ENCODE peak calls at places on chromosomes 3 and 15, in ten cellular contexts. One of them, this sample, is unnamed.

GRCh38 chr15:69403611-69404010 is 10.5 kb upstream of the KIF23 start:
- DNase-seq in gastrocnemius medialis: no peak
- DNase-seq in effector memory CD4-positive, alpha-beta T cell: no peak
- DNase-seq in tibial nerve: no peak
- DNase-seq in cardiac muscle cell: peak; percentile 86
- DNase-seq in SJSA1: no peak
- DNase-seq in right atrium auricular region: no peak
- DNase-seq in heart left ventricle: no peak
- DNase-seq in endodermal cell: no peak
- DNase-seq in astrocyte: peak; percentile 92
- DNase-seq in this sample: no peak

GRCh38 chr3:64685800-64686445 is 1.9 kb downstream of the ADAMTS9 start:
- DNase-seq in gastrocnemius medialis: peak; percentile 92
- DNase-seq in effector memory CD4-positive, alpha-beta T cell: no peak
- DNase-seq in tibial nerve: peak; percentile 89
- DNase-seq in cardiac muscle cell: peak; percentile 98
- DNase-seq in SJSA1: peak; percentile 90
- DNase-seq in right atrium auricular region: peak; percentile 88
- DNase-seq in heart left ventricle: peak; percentile 95
- DNase-seq in endodermal cell: peak; percentile 96
- DNase-seq in astrocyte: peak; percentile 91
- DNase-seq in this sample: no peak

GRCh38 chr3:64216706-64217105 is 8.6 kb downstream of the PRICKLE2 start:
- DNase-seq in gastrocnemius medialis: no peak
- DNase-seq in effector memory CD4-positive, alpha-beta T cell: no peak
- DNase-seq in tibial nerve: no peak
- DNase-seq in cardiac muscle cell: peak; percentile 61
- DNase-seq in SJSA1: no peak
- DNase-seq in right atrium auricular region: no peak
- DNase-seq in heart left ventricle: no peak
- DNase-seq in endodermal cell: no peak
- DNase-seq in astrocyte: peak; percentile 58
- DNase-seq in this sample: no peak

GRCh38 chr3:10189557-10190374 is 25.0 kb downstream of the IRAK2 start:
- DNase-seq in gastrocnemius medialis: peak; percentile 93
- DNase-seq in effector memory CD4-positive, alpha-beta T cell: no peak
- DNase-seq in tibial nerve: peak; percentile 76
- DNase-seq in cardiac muscle cell: peak; percentile 84
- DNase-seq in SJSA1: no peak
- DNase-seq in right atrium auricular region: peak; percentile 91
- DNase-seq in heart left ventricle: peak; percentile 92
- DNase-seq in endodermal cell: no peak
- DNase-seq in astrocyte: peak; percentile 27
- DNase-seq in this sample: no peak

GRCh38 chr3:56894912-56895431 is 93.2 kb upstream of the ARHGEF3 start:
- DNase-seq in gastrocnemius medialis: no peak
- DNase-seq in effector memory CD4-positive, alpha-beta T cell: no peak
- DNase-seq in tibial nerve: no peak
- DNase-seq in cardiac muscle cell: peak; percentile 80
- DNase-seq in SJSA1: no peak
- DNase-seq in right atrium auricular region: no peak
- DNase-seq in heart left ventricle: no peak
- DNase-seq in endodermal cell: no peak
- DNase-seq in astrocyte: peak; percentile 85
- DNase-seq in this sample: no peak

GRCh38 chr3:48469046-48469915 is 22.7 kb downstream of the ATRIP start:
- DNase-seq in gastrocnemius medialis: no peak
- DNase-seq in effector memory CD4-positive, alpha-beta T cell: no peak
- DNase-seq in tibial nerve: no peak
- DNase-seq in cardiac muscle cell: no peak
- DNase-seq in SJSA1: no peak
- DNase-seq in right atrium auricular region: no peak
- DNase-seq in heart left ventricle: no peak
- DNase-seq in endodermal cell: peak; percentile 46
- DNase-seq in astrocyte: no peak
- DNase-seq in this sample: no peak

GRCh38 chr3:44914936-44915335 is 40.5 kb downstream of the TGM4 start:
- DNase-seq in gastrocnemius medialis: no peak
- DNase-seq in effector memory CD4-positive, alpha-beta T cell: no peak
- DNase-seq in tibial nerve: no peak
- DNase-seq in cardiac muscle cell: no peak
- DNase-seq in SJSA1: no peak
- DNase-seq in right atrium auricular region: no peak
- DNase-seq in heart left ventricle: no peak
- DNase-seq in endodermal cell: peak; percentile 71
- DNase-seq in astrocyte: no peak
- DNase-seq in this sample: no peak

GRCh38 chr3:127053026-127053425 is 70.1 kb downstream of the PLXNA1 start:
- DNase-seq in gastrocnemius medialis: no peak
- DNase-seq in effector memory CD4-positive, alpha-beta T cell: no peak
- DNase-seq in tibial nerve: no peak
- DNase-seq in cardiac muscle cell: no peak
- DNase-seq in SJSA1: no peak
- DNase-seq in right atrium auricular region: no peak
- DNase-seq in heart left ventricle: peak; percentile 29
- DNase-seq in endodermal cell: no peak
- DNase-seq in astrocyte: no peak
- DNase-seq in this sample: no peak

GRCh38 chr3:177037241-177037640 is 160.0 kb downstream of the TBL1XR1 start:
- DNase-seq in gastrocnemius medialis: no peak
- DNase-seq in effector memory CD4-positive, alpha-beta T cell: no peak
- DNase-seq in tibial nerve: no peak
- DNase-seq in cardiac muscle cell: peak; percentile 40
- DNase-seq in SJSA1: no peak
- DNase-seq in right atrium auricular region: no peak
- DNase-seq in heart left ventricle: no peak
- DNase-seq in endodermal cell: no peak
- DNase-seq in astrocyte: peak; percentile 35
- DNase-seq in this sample: no peak

GRCh38 chr3:177041730-177042551 is 155.3 kb downstream of the TBL1XR1 start:
- DNase-seq in gastrocnemius medialis: no peak
- DNase-seq in effector memory CD4-positive, alpha-beta T cell: no peak
- DNase-seq in tibial nerve: no peak
- DNase-seq in cardiac muscle cell: no peak
- DNase-seq in SJSA1: no peak
- DNase-seq in right atrium auricular region: no peak
- DNase-seq in heart left ventricle: no peak
- DNase-seq in endodermal cell: no peak
- DNase-seq in astrocyte: no peak
- DNase-seq in this sample: no peak

GRCh38 chr3:177035678-177036077 is 161.6 kb downstream of the TBL1XR1 start:
- DNase-seq in gastrocnemius medialis: no peak
- DNase-seq in effector memory CD4-positive, alpha-beta T cell: no peak
- DNase-seq in tibial nerve: no peak
- DNase-seq in cardiac muscle cell: no peak
- DNase-seq in SJSA1: no peak
- DNase-seq in right atrium auricular region: no peak
- DNase-seq in heart left ventricle: no peak
- DNase-seq in endodermal cell: no peak
- DNase-seq in astrocyte: no peak
- DNase-seq in this sample: no peak

GRCh38 chr3:177039875-177040274 is 157.4 kb downstream of the TBL1XR1 start:
- DNase-seq in gastrocnemius medialis: no peak
- DNase-seq in effector memory CD4-positive, alpha-beta T cell: no peak
- DNase-seq in tibial nerve: no peak
- DNase-seq in cardiac muscle cell: no peak
- DNase-seq in SJSA1: no peak
- DNase-seq in right atrium auricular region: no peak
- DNase-seq in heart left ventricle: no peak
- DNase-seq in endodermal cell: no peak
- DNase-seq in astrocyte: no peak
- DNase-seq in this sample: no peak

DNA sequence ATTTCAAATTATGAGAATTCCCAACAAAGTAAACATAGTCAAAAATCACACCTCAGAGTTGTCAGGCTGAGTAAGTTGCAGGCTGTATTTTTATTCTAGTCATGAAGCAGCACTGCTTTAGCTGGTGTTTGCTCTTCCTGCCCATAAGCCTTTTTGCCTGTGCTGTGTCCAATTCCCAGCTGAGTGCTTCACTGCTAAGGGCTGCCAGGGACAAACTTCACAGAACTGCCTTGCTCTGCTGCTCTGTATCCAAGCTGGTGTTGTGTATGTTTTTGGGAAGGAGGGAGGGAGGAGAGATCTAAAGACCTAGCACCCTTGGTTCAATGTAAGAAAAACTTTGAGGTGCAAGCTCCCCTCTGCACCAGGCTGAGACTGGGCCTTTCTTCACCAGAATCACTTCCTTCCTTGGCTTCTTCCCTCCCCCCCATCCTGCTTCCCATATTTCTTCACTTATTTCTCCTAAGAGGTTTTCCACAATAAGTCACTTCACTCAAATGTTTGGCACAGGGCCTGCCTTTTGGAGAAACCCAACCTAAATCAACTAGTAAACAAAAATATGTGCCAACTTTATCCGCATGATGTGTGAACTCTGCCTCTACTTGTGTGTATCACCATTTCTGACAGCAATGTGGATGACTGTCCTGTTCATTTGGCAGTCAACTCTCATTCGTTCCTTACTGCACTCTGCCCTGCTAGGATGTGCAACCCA is 156.1 kb downstream of the TBL1XR1 start:
- DNase-seq in gastrocnemius medialis: peak; percentile 57
- DNase-seq in effector memory CD4-positive, alpha-beta T cell: no peak
- DNase-seq in tibial nerve: peak; percentile 37
- DNase-seq in cardiac muscle cell: peak; percentile 86
- DNase-seq in SJSA1: no peak
- DNase-seq in right atrium auricular region: peak; percentile 76
- DNase-seq in heart left ventricle: no peak
- DNase-seq in endodermal cell: no peak
- DNase-seq in astrocyte: peak; percentile 39
- DNase-seq in this sample: no peak
- H3K36me3 ChIP-seq in gastrocnemius medialis: peaks cover 31% of the 10 kb centered on the region
- H3K36me3 ChIP-seq in effector memory CD4-positive, alpha-beta T cell: peaks cover 37% of the 10 kb centered on the region
- H3K36me3 ChIP-seq in tibial nerve: no peaks in the 10 kb centered on the region
- H3K36me3 ChIP-seq in cardiac muscle cell: peaks cover 43% of the 10 kb centered on the region
- H3K36me3 ChIP-seq in SJSA1: peaks cover 49% of the 10 kb centered on the region
- H3K36me3 ChIP-seq in right atrium auricular region: peaks cover 17% of the 10 kb centered on the region
- H3K36me3 ChIP-seq in heart left ventricle: peaks cover 21% of the 10 kb centered on the region
- H3K36me3 ChIP-seq in endodermal cell: peaks cover 98% of the 10 kb centered on the region
- H3K36me3 ChIP-seq in astrocyte: peaks cover 36% of the 10 kb centered on the region
- H3K36me3 ChIP-seq in this sample: peaks cover 19% of the 10 kb centered on the region

DNA sequence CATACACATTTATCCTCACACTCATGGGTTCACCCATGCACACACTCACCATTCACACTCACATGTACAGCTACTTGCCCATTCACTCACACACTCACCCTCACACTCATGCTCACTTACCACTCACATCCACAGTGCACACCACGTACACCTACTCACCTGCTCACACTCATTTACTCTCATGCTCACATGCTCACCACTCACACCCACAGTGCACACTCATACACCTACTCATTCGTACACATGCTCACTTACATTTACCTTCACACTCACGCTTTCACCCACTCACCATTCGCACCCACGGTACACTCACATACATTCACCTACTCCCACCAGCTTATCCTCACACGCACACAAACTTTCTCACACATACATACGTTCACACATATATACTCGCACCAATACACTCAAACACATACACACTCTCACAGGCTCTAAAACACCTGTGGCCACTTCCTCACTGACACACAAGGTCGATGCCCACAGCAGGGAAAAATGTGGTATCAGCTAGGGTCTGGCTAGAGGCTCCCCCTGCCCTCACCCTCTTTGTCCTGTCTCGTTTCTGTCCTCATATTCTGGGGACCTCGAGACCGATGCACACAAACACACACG is 46.0 kb downstream of the NUP210 start:
- DNase-seq in gastrocnemius medialis: no peak
- DNase-seq in effector memory CD4-positive, alpha-beta T cell: no peak
- DNase-seq in tibial nerve: no peak
- DNase-seq in cardiac muscle cell: no peak
- DNase-seq in SJSA1: no peak
- DNase-seq in right atrium auricular region: no peak
- DNase-seq in heart left ventricle: no peak
- DNase-seq in endodermal cell: no peak
- DNase-seq in astrocyte: no peak
- DNase-seq in this sample: no peak
- H3K36me3 ChIP-seq in gastrocnemius medialis: no peaks in the 10 kb centered on the region
- H3K36me3 ChIP-seq in effector memory CD4-positive, alpha-beta T cell: peaks cover 96% of the 10 kb centered on the region
- H3K36me3 ChIP-seq in tibial nerve: no peaks in the 10 kb centered on the region
- H3K36me3 ChIP-seq in cardiac muscle cell: peaks cover 10% of the 10 kb centered on the region
- H3K36me3 ChIP-seq in SJSA1: no peaks in the 10 kb centered on the region
- H3K36me3 ChIP-seq in right atrium auricular region: no peaks in the 10 kb centered on the region
- H3K36me3 ChIP-seq in heart left ventricle: no peaks in the 10 kb centered on the region
- H3K36me3 ChIP-seq in endodermal cell: peaks cover 7% of the 10 kb centered on the region
- H3K36me3 ChIP-seq in astrocyte: no peaks in the 10 kb centered on the region
- H3K36me3 ChIP-seq in this sample: peaks cover 20% of the 10 kb centered on the region

GRCh38 chr15:67186226-67186649 is 68.2 kb downstream of the AAGAB start:
- DNase-seq in gastrocnemius medialis: peak; percentile 87
- DNase-seq in effector memory CD4-positive, alpha-beta T cell: no peak
- DNase-seq in tibial nerve: no peak
- DNase-seq in cardiac muscle cell: peak; percentile 67
- DNase-seq in SJSA1: no peak
- DNase-seq in right atrium auricular region: peak; percentile 91
- DNase-seq in heart left ventricle: peak; percentile 83
- DNase-seq in endodermal cell: no peak
- DNase-seq in astrocyte: no peak
- DNase-seq in this sample: no peak

GRCh38 chr15:67183443-67184169 is 70.9 kb downstream of the AAGAB start:
- DNase-seq in gastrocnemius medialis: no peak
- DNase-seq in effector memory CD4-positive, alpha-beta T cell: no peak
- DNase-seq in tibial nerve: peak; percentile 44
- DNase-seq in cardiac muscle cell: no peak
- DNase-seq in SJSA1: no peak
- DNase-seq in right atrium auricular region: peak; percentile 75
- DNase-seq in heart left ventricle: no peak
- DNase-seq in endodermal cell: no peak
- DNase-seq in astrocyte: peak; percentile 55
- DNase-seq in this sample: no peak

GRCh38 chr15:67185621-67186225 is 68.7 kb downstream of the AAGAB start:
- DNase-seq in gastrocnemius medialis: peak; percentile 81
- DNase-seq in effector memory CD4-positive, alpha-beta T cell: no peak
- DNase-seq in tibial nerve: no peak
- DNase-seq in cardiac muscle cell: peak; percentile 60
- DNase-seq in SJSA1: no peak
- DNase-seq in right atrium auricular region: peak; percentile 60
- DNase-seq in heart left ventricle: no peak
- DNase-seq in endodermal cell: no peak
- DNase-seq in astrocyte: peak; percentile 49
- DNase-seq in this sample: no peak

GRCh38 chr15:67184208-67184925 is 70.1 kb downstream of the AAGAB start:
- DNase-seq in gastrocnemius medialis: no peak
- DNase-seq in effector memory CD4-positive, alpha-beta T cell: no peak
- DNase-seq in tibial nerve: no peak
- DNase-seq in cardiac muscle cell: no peak
- DNase-seq in SJSA1: peak; percentile 19
- DNase-seq in right atrium auricular region: peak; percentile 58
- DNase-seq in heart left ventricle: no peak
- DNase-seq in endodermal cell: no peak
- DNase-seq in astrocyte: no peak
- DNase-seq in this sample: no peak

GRCh38 chr15:67185051-67185450 is 69.4 kb downstream of the AAGAB start:
- DNase-seq in gastrocnemius medialis: no peak
- DNase-seq in effector memory CD4-positive, alpha-beta T cell: no peak
- DNase-seq in tibial nerve: no peak
- DNase-seq in cardiac muscle cell: no peak
- DNase-seq in SJSA1: no peak
- DNase-seq in right atrium auricular region: peak; percentile 56
- DNase-seq in heart left ventricle: no peak
- DNase-seq in endodermal cell: no peak
- DNase-seq in astrocyte: no peak
- DNase-seq in this sample: no peak
- H3K36me3 ChIP-seq in gastrocnemius medialis: peaks cover 6% of the 10 kb centered on the region
- H3K36me3 ChIP-seq in effector memory CD4-positive, alpha-beta T cell: peaks cover 69% of the 10 kb centered on the region
- H3K36me3 ChIP-seq in tibial nerve: no peaks in the 10 kb centered on the region
- H3K36me3 ChIP-seq in cardiac muscle cell: peaks cover 43% of the 10 kb centered on the region
- H3K36me3 ChIP-seq in SJSA1: peaks cover 80% of the 10 kb centered on the region
- H3K36me3 ChIP-seq in right atrium auricular region: peaks cover 31% of the 10 kb centered on the region
- H3K36me3 ChIP-seq in heart left ventricle: peaks cover 5% of the 10 kb centered on the region
- H3K36me3 ChIP-seq in endodermal cell: peaks cover 56% of the 10 kb centered on the region
- H3K36me3 ChIP-seq in astrocyte: peaks cover 42% of the 10 kb centered on the region
- H3K36me3 ChIP-seq in this sample: no peaks in the 10 kb centered on the region

GRCh38 chr3:100730524-100730923 is 21.2 kb downstream of the TFG start:
- DNase-seq in gastrocnemius medialis: no peak
- DNase-seq in effector memory CD4-positive, alpha-beta T cell: no peak
- DNase-seq in tibial nerve: no peak
- DNase-seq in cardiac muscle cell: no peak
- DNase-seq in SJSA1: no peak
- DNase-seq in right atrium auricular region: no peak
- DNase-seq in heart left ventricle: no peak
- DNase-seq in endodermal cell: no peak
- DNase-seq in astrocyte: no peak
- DNase-seq in this sample: no peak

GRCh38 chr3:100725935-100726334 is 16.6 kb downstream of the TFG start:
- DNase-seq in gastrocnemius medialis: no peak
- DNase-seq in effector memory CD4-positive, alpha-beta T cell: no peak
- DNase-seq in tibial nerve: no peak
- DNase-seq in cardiac muscle cell: no peak
- DNase-seq in SJSA1: no peak
- DNase-seq in right atrium auricular region: no peak
- DNase-seq in heart left ventricle: no peak
- DNase-seq in endodermal cell: peak; percentile 51
- DNase-seq in astrocyte: no peak
- DNase-seq in this sample: no peak

GRCh38 chr3:100732435-100732834 is 23.1 kb downstream of the TFG start:
- DNase-seq in gastrocnemius medialis: no peak
- DNase-seq in effector memory CD4-positive, alpha-beta T cell: no peak
- DNase-seq in tibial nerve: no peak
- DNase-seq in cardiac muscle cell: no peak
- DNase-seq in SJSA1: no peak
- DNase-seq in right atrium auricular region: no peak
- DNase-seq in heart left ventricle: no peak
- DNase-seq in endodermal cell: no peak
- DNase-seq in astrocyte: no peak
- DNase-seq in this sample: no peak

DNA sequence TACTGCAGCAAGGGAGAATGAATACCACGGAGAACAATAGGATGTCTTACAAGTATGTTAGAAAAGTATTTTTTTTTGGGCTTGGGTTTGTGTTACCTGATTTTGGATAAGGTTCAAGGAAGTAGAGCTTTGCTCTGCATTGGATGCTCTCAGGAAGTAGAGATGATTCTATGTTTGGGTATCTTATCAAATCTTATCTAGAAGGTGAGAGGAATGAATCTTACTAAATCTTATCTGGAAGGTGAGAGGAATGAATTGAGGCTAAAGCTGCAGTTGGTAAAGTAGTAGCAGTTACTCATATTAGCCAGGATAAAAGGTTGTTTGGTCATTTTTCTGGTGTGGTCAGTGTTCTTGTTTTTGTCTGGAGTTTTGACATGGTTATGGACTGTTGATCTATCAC is 17.4 kb downstream of the TFG start:
- DNase-seq in gastrocnemius medialis: no peak
- DNase-seq in effector memory CD4-positive, alpha-beta T cell: no peak
- DNase-seq in tibial nerve: no peak
- DNase-seq in cardiac muscle cell: no peak
- DNase-seq in SJSA1: no peak
- DNase-seq in right atrium auricular region: no peak
- DNase-seq in heart left ventricle: no peak
- DNase-seq in endodermal cell: no peak
- DNase-seq in astrocyte: no peak
- DNase-seq in this sample: no peak
- H3K36me3 ChIP-seq in gastrocnemius medialis: peaks cover 38% of the 10 kb centered on the region
- H3K36me3 ChIP-seq in effector memory CD4-positive, alpha-beta T cell: peaks cover 37% of the 10 kb centered on the region
- H3K36me3 ChIP-seq in tibial nerve: no peaks in the 10 kb centered on the region
- H3K36me3 ChIP-seq in cardiac muscle cell: peaks cover 67% of the 10 kb centered on the region
- H3K36me3 ChIP-seq in SJSA1: peaks cover 76% of the 10 kb centered on the region
- H3K36me3 ChIP-seq in right atrium auricular region: peaks cover 21% of the 10 kb centered on the region
- H3K36me3 ChIP-seq in heart left ventricle: peaks cover 6% of the 10 kb centered on the region
- H3K36me3 ChIP-seq in endodermal cell: peaks cover 73% of the 10 kb centered on the region
- H3K36me3 ChIP-seq in astrocyte: peaks cover 52% of the 10 kb centered on the region
- H3K36me3 ChIP-seq in this sample: peaks cover 29% of the 10 kb centered on the region